ENCODE peak calls at places on chromosomes 4 and X, in five cellular contexts. One of them, this sample, is unnamed.

GRCh38 chr4:177853198-177853597 is 411.0 kb upstream of the AGA start:
- DNase-seq in thoracic aorta: no peak
- DNase-seq in GM12865: no peak
- DNase-seq in lower lobe of right lung: no peak
- DNase-seq in AG09309: no peak
- DNase-seq in this sample: no peak

GRCh38 chr4:38002451-38003071 is 42.4 kb downstream of the PTTG2 start:
- DNase-seq in AG09309: no peak
- DNase-seq in GM12865: no peak
- DNase-seq in lower lobe of right lung: no peak
- DNase-seq in thoracic aorta: no peak
- DNase-seq in this sample: no peak

GRCh38 chrX:145609951-145610511 is 207.6 kb upstream of the SLITRK2 start:
- DNase-seq in AG09309: no peak
- DNase-seq in lower lobe of right lung: no peak
- DNase-seq in thoracic aorta: no peak
- DNase-seq in GM12865: no peak
- DNase-seq in this sample: no peak

GRCh38 chr4:74456849-74457395 is 12.0 kb downstream of the AREG start:
- DNase-seq in thoracic aorta: no peak
- DNase-seq in AG09309: no peak
- DNase-seq in lower lobe of right lung: no peak
- DNase-seq in GM12865: no peak
- DNase-seq in this sample: no peak

GRCh38 chrX:10620121-10620699 is at the start of gene MID1:
- DNase-seq in AG09309: no peak
- DNase-seq in thoracic aorta: peak; percentile 13
- DNase-seq in GM12865: peak; percentile 5
- DNase-seq in lower lobe of right lung: peak; percentile 64
- DNase-seq in this sample: peak; percentile 73

GRCh38 chr4:140103676-140104075 is 50.3 kb downstream of the MAML3 start:
- DNase-seq in AG09309: no peak
- DNase-seq in GM12865: peak; percentile 33
- DNase-seq in lower lobe of right lung: no peak
- DNase-seq in thoracic aorta: no peak
- DNase-seq in this sample: no peak

GRCh38 chr4:2254665-2255500 is 7.0 kb downstream of the MXD4 start:
- DNase-seq in AG09309: no peak
- DNase-seq in thoracic aorta: peak; percentile 1
- DNase-seq in lower lobe of right lung: peak; percentile 32
- DNase-seq in GM12865: no peak
- DNase-seq in this sample: peak; percentile 19

GRCh38 chrX:16610121-16610565 is 39.8 kb upstream of the S100G start:
- DNase-seq in lower lobe of right lung: no peak
- DNase-seq in thoracic aorta: no peak
- DNase-seq in GM12865: no peak
- DNase-seq in AG09309: no peak
- DNase-seq in this sample: no peak

GRCh38 chrX:57156397-57157049 is 19.3 kb upstream of the SPIN2A start:
- DNase-seq in lower lobe of right lung: no peak
- DNase-seq in AG09309: peak; percentile 4
- DNase-seq in thoracic aorta: no peak
- DNase-seq in GM12865: peak; percentile 7
- DNase-seq in this sample: no peak

DNA sequence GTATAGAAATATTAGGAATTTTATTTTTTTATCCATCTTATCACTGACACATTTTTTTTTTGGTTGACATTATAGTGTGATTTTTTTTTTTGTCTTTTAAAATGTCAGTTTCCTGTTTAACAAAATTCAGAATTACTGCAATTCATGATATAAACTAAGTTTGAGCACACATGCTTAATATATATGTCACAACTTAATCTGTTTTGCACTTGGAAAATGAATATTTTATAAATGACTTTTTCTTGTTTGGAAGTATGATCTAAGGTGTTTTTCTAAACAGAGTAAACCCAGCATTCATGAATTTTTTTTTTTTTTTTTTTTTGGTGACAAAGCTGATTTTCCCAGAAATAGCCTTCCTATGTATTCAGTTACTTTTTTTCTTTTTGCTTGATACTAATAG is 2.4 kb downstream of the SMARCA5 start:
- DNase-seq in thoracic aorta: no peak
- DNase-seq in AG09309: no peak
- DNase-seq in GM12865: no peak
- DNase-seq in lower lobe of right lung: no peak
- DNase-seq in this sample: no peak
- H3K4me3 ChIP-seq in thoracic aorta: peak overlapping the region; percentile 95
- H3K4me3 ChIP-seq in AG09309: no peak overlapping the region
- H3K4me3 ChIP-seq in GM12865: peak overlapping the region; percentile 98
- H3K4me3 ChIP-seq in lower lobe of right lung: peak overlapping the region; percentile 83
- H3K4me3 ChIP-seq in this sample: peak overlapping the region; percentile 80

DNA sequence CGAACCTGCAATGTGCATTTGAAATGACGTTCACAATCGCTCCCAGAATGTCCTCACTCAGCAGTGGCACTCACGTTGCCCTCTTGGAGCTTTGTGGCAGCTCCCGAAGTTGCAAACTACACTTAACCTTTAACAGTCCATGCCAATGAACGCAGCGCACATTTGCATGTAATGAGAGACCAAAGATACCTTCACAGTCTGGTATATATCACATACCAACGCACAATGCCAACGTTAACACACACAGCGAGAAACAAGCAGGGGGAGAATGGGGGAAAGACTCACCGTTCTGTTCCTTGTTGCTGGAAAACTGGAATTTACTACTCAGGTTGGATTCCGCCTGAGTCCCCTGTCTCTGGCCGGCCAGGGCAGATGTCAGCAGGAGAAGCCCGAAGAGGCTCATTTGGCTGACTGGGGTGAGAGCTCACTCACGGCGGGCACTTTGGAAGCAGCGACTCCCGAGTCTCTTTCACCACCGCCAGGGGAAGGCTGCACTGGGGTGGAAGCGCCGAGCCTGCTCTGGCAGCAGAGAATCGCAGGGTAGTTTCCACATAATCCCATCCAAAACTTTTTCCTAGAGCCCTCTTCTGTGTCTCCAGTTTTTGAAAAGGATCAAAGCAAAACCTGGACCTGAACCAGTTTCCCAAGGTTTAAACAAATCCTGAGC is 965 bp downstream of the PDGFC start:
- DNase-seq in lower lobe of right lung: peak; percentile 76
- DNase-seq in thoracic aorta: no peak
- DNase-seq in GM12865: no peak
- DNase-seq in AG09309: no peak
- DNase-seq in this sample: peak; percentile 71
- TF ChIP-seq CTCF in lower lobe of right lung: peak; percentile 33
- TF ChIP-seq CTCF in thoracic aorta: peak; percentile 71
- TF ChIP-seq CTCF in GM12865: no peak
- TF ChIP-seq CTCF in AG09309: peak; percentile 65
- TF ChIP-seq CTCF in this sample: peak; percentile 54

GRCh38 chr4:797066-797465 is 28.9 kb downstream of the CPLX1 start:
- DNase-seq in GM12865: no peak
- DNase-seq in lower lobe of right lung: peak; percentile 9
- DNase-seq in thoracic aorta: no peak
- DNase-seq in AG09309: no peak
- DNase-seq in this sample: no peak
- H3K4me3 ChIP-seq in GM12865: no peak overlapping the region
- H3K4me3 ChIP-seq in lower lobe of right lung: no peak overlapping the region
- H3K4me3 ChIP-seq in thoracic aorta: no peak overlapping the region
- H3K4me3 ChIP-seq in AG09309: no peak overlapping the region
- H3K4me3 ChIP-seq in this sample: no peak overlapping the region

GRCh38 chr4:102500371-102501175 is 586 bp upstream of the NFKB1 start:
- DNase-seq in lower lobe of right lung: peak; percentile 72
- DNase-seq in thoracic aorta: no peak
- DNase-seq in AG09309: no peak
- DNase-seq in GM12865: peak; percentile 63
- DNase-seq in this sample: peak; percentile 80
- TF ChIP-seq CTCF in lower lobe of right lung: peak; percentile 7
- TF ChIP-seq CTCF in thoracic aorta: peak; percentile 35
- TF ChIP-seq CTCF in AG09309: peak; percentile 13
- TF ChIP-seq CTCF in GM12865: no peak
- TF ChIP-seq CTCF in this sample: no peak

This sample was measured in tibial artery.